ENCODE peak calls at places on chromosomes 16 and 17, in nine cellular contexts. H, T, G, S, I, N, E, M and R are unnamed samples.

GRCh38 chr17:81401727-81402529 is 6.7 kb downstream of the BAHCC1 start:
- DNase-seq in H (no peak), T (peak), G (no peak), S (peak), I (no peak), N (no peak), E (no peak), M (no peak), R (no peak)

GRCh38 chr16:9123871-9124270 is 32.4 kb downstream of the HAPSTR1 start:
- DNase-seq in H (peak), T (peak), G (peak), S (peak), I (no peak), N (peak), E (no peak), M (no peak), R (no peak)

GRCh38 chr17:76137351-76138233 is 3.5 kb downstream of the FOXJ1 start:
- DNase-seq in H (no peak), T (no peak), G (no peak), S (no peak), I (no peak), N (peak), E (no peak), M (no peak), R (no peak)

GRCh38 chr17:20092292-20092867 is 83.2 kb downstream of the SPECC1 start:
- DNase-seq in H (no peak), T (no peak), G (no peak), S (no peak), I (no peak), N (no peak), E (no peak), M (no peak), R (no peak)

GRCh38 chr17:11628374-11628773 is 30.1 kb downstream of the DNAH9 start:
- DNase-seq in H (no peak), T (peak), G (no peak), S (no peak), I (no peak), N (no peak), E (no peak), M (no peak), R (no peak)

GRCh38 chr17:34763727-34764665 is 184.6 kb downstream of the TMEM132E start:
- DNase-seq in H (no peak), T (no peak), G (peak), S (no peak), I (no peak), N (no peak), E (no peak), M (no peak), R (no peak)

GRCh38 chr16:71899171-71899570 is 3.8 kb downstream of the IST1 start:
- DNase-seq in H (no peak), T (no peak), G (no peak), S (no peak), I (no peak), N (no peak), E (no peak), M (no peak), R (no peak)

GRCh38 chr16:69890114-69890890 is 60.8 kb upstream of the CLEC18A start:
- DNase-seq in H (peak), T (no peak), G (peak), S (peak), I (peak), N (no peak), E (peak), M (no peak), R (no peak)

GRCh38 chr17:58242171-58242784 is 3.9 kb downstream of the LPO start:
- DNase-seq in H (no peak), T (no peak), G (no peak), S (no peak), I (no peak), N (no peak), E (no peak), M (no peak), R (peak)

GRCh38 chr16:13997933-13998332 is 73.2 kb upstream of the MRTFB start:
- DNase-seq in H (no peak), T (no peak), G (no peak), S (peak), I (no peak), N (no peak), E (no peak), M (peak), R (no peak)

GRCh38 chr16:15770107-15770506 is 86.7 kb downstream of the MYH11 start:
- DNase-seq in H (no peak), T (no peak), G (no peak), S (no peak), I (peak), N (no peak), E (no peak), M (no peak), R (no peak)

GRCh38 chr16:85615014-85615851 is 2.1 kb downstream of the GSE1 start:
- DNase-seq in H (peak), T (peak), G (peak), S (peak), I (no peak), N (peak), E (no peak), M (no peak), R (no peak)

GRCh38 chr17:50541402-50541915 is 5.5 kb upstream of the SPATA20 start:
- DNase-seq in H (no peak), T (no peak), G (no peak), S (no peak), I (no peak), N (no peak), E (no peak), M (no peak), R (no peak)

GRCh38 chr17:8855477-8856204 is 11.8 kb downstream of the PIK3R6 start:
- DNase-seq in H (no peak), T (no peak), G (no peak), S (no peak), I (no peak), N (no peak), E (no peak), M (peak), R (no peak)

GRCh38 chr17:73909156-73909555 is 264.9 kb upstream of the SDK2 start:
- DNase-seq in H (no peak), T (no peak), G (no peak), S (no peak), I (no peak), N (no peak), E (no peak), M (no peak), R (peak)

GRCh38 chr17:61587807-61588660 is 3.0 kb downstream of the NACA2 start:
- DNase-seq in H (no peak), T (no peak), G (no peak), S (no peak), I (no peak), N (no peak), E (no peak), M (no peak), R (no peak)

GRCh38 chr16:12901204-12901596 is 198 bp upstream of the SHISA9 start:
- DNase-seq in H (no peak), T (no peak), G (no peak), S (no peak), I (no peak), N (peak), E (no peak), M (no peak), R (no peak)

GRCh38 chr17:64507418-64507766 is 615 bp downstream of the CEP95 start:
- DNase-seq in H (no peak), T (peak), G (peak), S (no peak), I (no peak), N (no peak), E (no peak), M (no peak), R (no peak)

GRCh38 chr17:3641014-3641413 is 4.5 kb downstream of the CTNS start:
- DNase-seq in H (no peak), T (no peak), G (no peak), S (no peak), I (no peak), N (no peak), E (no peak), M (no peak), R (no peak)

GRCh38 chr17:27554152-27554551 is 76.8 kb upstream of the LGALS9 start:
- DNase-seq in H (no peak), T (no peak), G (no peak), S (no peak), I (no peak), N (no peak), E (no peak), M (no peak), R (no peak)

GRCh38 chr17:75854111-75854748 is 905 bp downstream of the WBP2 start:
- DNase-seq in H (no peak), T (peak), G (peak), S (no peak), I (peak), N (no peak), E (no peak), M (no peak), R (no peak)

GRCh38 chr17:55273579-55274370 is 9.0 kb downstream of the HLF start:
- DNase-seq in H (peak), T (peak), G (no peak), S (peak), I (peak), N (no peak), E (no peak), M (no peak), R (no peak)

GRCh38 chr16:5709889-5710288 is 612.3 kb upstream of the EEF2KMT start:
- DNase-seq in H (no peak), T (no peak), G (no peak), S (no peak), I (no peak), N (peak), E (no peak), M (no peak), R (no peak)

GRCh38 chr17:3944485-3945388 is 19.5 kb downstream of the ATP2A3 start:
- DNase-seq in H (peak), T (peak), G (peak), S (peak), I (peak), N (peak), E (peak), M (no peak), R (no peak)

GRCh38 chr17:73455050-73455687 is 143.4 kb upstream of the CDC42EP4 start:
- DNase-seq in H (peak), T (no peak), G (no peak), S (peak), I (no peak), N (no peak), E (no peak), M (no peak), R (no peak)

GRCh38 chr17:3559270-3559645 is 1.6 kb upstream of the TRPV3 start:
- DNase-seq in H (no peak), T (no peak), G (no peak), S (no peak), I (no peak), N (no peak), E (no peak), M (no peak), R (no peak)

GRCh38 chr16:66906916-66907836 is 11.5 kb downstream of the CDH16 start:
- DNase-seq in H (no peak), T (no peak), G (no peak), S (no peak), I (no peak), N (no peak), E (no peak), M (no peak), R (no peak)

GRCh38 chr17:9906616-9907015 is 1.5 kb upstream of the RCVRN start:
- DNase-seq in H (no peak), T (no peak), G (no peak), S (no peak), I (no peak), N (no peak), E (no peak), M (no peak), R (no peak)

GRCh38 chr17:55774834-55775233 is 24.0 kb downstream of the PCTP start:
- DNase-seq in H (no peak), T (no peak), G (no peak), S (no peak), I (no peak), N (no peak), E (no peak), M (no peak), R (no peak)

GRCh38 chr16:51161440-51162195 is 10.5 kb upstream of the SALL1 start:
- DNase-seq in H (no peak), T (no peak), G (no peak), S (no peak), I (no peak), N (peak), E (no peak), M (no peak), R (no peak)

GRCh38 chr17:34645636-34646035 is 66.3 kb downstream of the TMEM132E start:
- DNase-seq in H (no peak), T (no peak), G (no peak), S (no peak), I (no peak), N (no peak), E (no peak), M (no peak), R (no peak)

DNA sequence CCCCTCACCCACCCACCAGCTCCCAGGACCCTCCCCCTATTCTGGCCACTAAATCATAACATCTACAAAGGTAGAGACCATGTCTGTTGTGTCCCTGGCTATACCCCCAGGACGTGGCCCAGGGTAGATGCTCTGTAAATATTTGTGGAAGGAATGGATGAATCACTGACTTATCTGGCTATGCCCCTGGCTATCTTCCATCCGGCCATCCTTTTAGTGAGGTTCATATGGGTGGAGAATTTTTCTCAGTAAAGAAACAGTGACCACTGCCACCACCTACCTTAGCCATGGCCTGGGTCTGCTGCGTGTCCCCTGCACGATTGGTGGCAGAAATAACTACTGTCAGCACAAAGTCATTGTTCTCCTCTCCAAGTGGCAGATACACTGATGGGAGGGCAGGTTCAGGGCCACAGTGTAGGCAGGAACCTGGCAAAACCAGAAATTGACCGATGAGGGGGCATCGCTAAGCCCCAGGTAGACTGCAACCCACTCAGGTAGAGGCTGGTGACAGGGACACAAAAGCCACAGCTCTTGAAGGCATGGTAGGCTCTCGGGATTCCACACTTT is 63.1 kb upstream of the BCO1 start:
- DNase-seq in H (no peak), T (peak), G (no peak), S (no peak), I (no peak), N (no peak), E (no peak), M (no peak), R (no peak)
- TF ChIP-seq EP300 in H (no peak), T (no peak), G (no peak), S (no peak), I (no peak), N (no peak), E (no peak), M (no peak), R (no peak)

GRCh38 chr17:40469805-40470675 is 26.8 kb downstream of the IGFBP4 start:
- DNase-seq in H (no peak), T (peak), G (no peak), S (no peak), I (no peak), N (no peak), E (no peak), M (no peak), R (no peak)
- H3K27ac ChIP-seq in H (no peak), T (peak), G (no peak), S (peak), I (no peak), N (no peak), E (no peak), M (no peak), R (no peak)

GRCh38 chr16:57890752-57891111 is 80.2 kb downstream of the CNGB1 start:
- DNase-seq in H (no peak), T (no peak), G (no peak), S (no peak), I (no peak), N (no peak), E (no peak), M (no peak), R (no peak)

GRCh38 chr16:57893217-57893558 is 77.7 kb downstream of the CNGB1 start:
- DNase-seq in H (no peak), T (no peak), G (no peak), S (no peak), I (no peak), N (no peak), E (no peak), M (no peak), R (no peak)

GRCh38 chr16:57892041-57892440 is 78.9 kb downstream of the CNGB1 start:
- DNase-seq in H (no peak), T (no peak), G (no peak), S (no peak), I (no peak), N (no peak), E (no peak), M (no peak), R (no peak)

GRCh38 chr16:57893559-57894389 is 77.2 kb downstream of the CNGB1 start:
- DNase-seq in H (no peak), T (peak), G (no peak), S (no peak), I (no peak), N (no peak), E (no peak), M (no peak), R (no peak)

DNA sequence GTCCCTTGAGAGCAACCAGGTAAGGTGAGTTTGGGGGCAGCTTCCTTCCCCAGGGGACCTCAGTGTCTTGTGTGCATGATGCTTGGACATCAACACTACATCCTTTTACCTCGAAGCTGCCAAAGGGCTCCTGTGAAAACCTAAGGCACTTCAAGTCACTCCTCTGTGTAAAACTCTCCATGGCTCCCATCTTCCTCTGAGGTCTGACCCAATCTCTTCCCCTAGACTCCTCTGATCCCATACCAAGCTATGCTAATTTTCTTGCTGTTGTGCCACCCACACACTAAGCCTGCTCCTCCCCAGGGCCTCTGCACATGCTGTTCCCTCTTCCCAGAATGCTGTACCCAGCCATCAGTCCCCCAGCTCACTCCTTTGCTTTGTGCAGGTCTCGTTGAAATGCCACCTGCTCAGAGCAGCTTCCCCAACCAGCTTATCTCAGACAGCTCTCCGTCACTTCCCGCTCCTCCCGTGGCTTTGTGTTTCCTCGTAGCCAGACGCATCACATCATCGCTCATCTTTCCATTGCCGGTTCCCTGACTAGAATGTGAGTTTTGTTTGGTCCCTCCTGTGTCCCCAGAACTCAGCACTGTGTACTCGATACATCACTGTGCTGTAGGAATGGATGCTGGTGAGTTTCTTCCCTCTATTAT is 78.4 kb downstream of the CNGB1 start:
- DNase-seq in H (peak), T (peak), G (no peak), S (peak), I (no peak), N (no peak), E (no peak), M (no peak), R (no peak)
- TF ChIP-seq POLR2A in H (no peak), T (no peak), G (no peak), S (no peak), I (no peak), N (no peak), E (no peak), M (no peak), R (no peak)

DNA sequence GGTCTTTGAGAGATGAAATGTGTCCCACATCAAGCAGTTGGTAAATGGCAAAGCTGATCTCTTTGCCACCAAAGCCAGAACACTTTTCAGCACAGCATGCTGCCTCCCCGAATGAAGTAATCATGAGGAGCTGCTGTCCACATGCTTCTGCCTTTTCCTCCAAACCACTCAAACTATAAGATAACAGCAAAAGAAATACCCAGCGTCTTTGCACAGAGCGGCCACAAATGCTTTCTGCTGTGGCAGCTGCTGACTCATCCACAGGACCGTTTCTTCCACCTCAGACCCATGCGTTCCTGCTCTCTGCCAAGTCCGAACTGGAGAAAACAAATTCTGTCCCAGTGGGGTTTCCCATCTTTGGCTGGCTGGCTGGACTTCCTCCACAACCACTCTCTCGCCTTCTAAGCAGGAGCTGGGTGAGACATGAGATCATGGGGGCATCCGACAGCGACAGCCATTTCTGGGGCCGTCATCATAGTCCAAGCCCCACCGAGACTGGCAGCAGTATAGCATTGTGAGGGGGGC is 27.1 kb downstream of the TBC1D3B start:
- DNase-seq in H (no peak), T (peak), G (no peak), S (no peak), I (peak), N (no peak), E (peak), M (no peak), R (peak)
- TF ChIP-seq EP300 in H (no peak), T (no peak), G (no peak), S (no peak), I (no peak), N (no peak), E (no peak), M (no peak), R (no peak)

DNA sequence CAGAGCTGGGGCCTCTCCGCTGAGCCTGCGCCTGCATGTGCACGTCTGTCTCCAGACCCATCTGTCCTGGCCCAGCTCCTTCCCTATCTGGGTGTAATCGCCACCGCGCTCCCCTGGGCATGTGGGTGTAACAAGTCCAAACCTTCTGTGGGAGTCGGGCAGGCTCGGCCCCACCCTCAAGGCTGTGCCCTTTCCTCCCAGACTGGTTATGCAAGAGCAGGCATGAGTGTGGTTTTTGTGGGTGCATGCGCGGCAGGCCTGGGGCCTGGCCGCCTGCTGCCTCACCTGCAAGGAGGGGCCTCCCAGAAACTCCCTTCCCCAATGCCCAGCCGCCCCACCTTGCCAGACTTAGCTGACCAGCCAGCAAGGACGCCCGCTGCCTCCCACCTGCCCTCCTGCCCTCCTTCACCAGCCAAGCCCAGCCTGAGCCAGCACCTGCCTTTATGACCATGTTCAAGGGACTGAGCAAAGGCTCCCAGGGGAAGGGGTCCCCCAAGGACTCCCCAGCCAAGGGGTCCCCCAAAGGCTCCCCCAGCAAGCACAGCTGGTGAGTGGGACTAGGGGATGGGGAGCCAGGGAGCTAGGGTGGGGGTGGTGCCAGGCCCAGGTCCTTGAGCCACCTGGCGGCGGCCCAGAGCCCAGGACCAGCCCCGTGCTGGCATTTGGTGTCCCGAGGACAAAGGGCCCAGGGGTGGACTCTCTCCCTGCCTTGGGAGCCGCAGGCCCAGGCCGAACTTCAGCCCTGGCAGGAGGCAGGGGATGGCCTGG is at the start of gene EVPLL:
- DNase-seq in H (peak), T (peak), G (peak), S (peak), I (no peak), N (no peak), E (no peak), M (no peak), R (no peak)
- H3K27ac ChIP-seq in H (peak), T (peak), G (peak), S (peak), I (no peak), N (no peak), E (no peak), M (no peak), R (no peak)